ENCODE peak calls at places on chromosomes 12 and 14, in five cellular contexts. F is BE2C, M is A549, X is PC-3, U is cardiac muscle cell. P is an unnamed sample.

GRCh38 chr12:53290661-53291060 is 4.7 kb upstream of the PFDN5 start:
- DNase-seq in X (no peak), F (no peak), U (no peak), M (no peak), P (no peak)

GRCh38 chr12:89497005-89497404 is 27.6 kb downstream of the GALNT4 start:
- DNase-seq in M (no peak), U (peak; percentile 87), F (no peak), X (no peak), P (no peak)

GRCh38 chr12:11688831-11689230 is 39.4 kb downstream of the ETV6 start:
- DNase-seq in M (no peak), U (peak; percentile 49), X (no peak), F (no peak), P (no peak)

GRCh38 chr12:65501093-65501621 is 222.7 kb downstream of the MSRB3 start:
- DNase-seq in M (no peak), U (peak; percentile 48), X (no peak), F (no peak), P (no peak)

GRCh38 chr14:104938436-104938835 is 13.8 kb downstream of the PLD4 start:
- DNase-seq in U (no peak), X (no peak), M (no peak), F (no peak), P (no peak)

GRCh38 chr12:46946137-46946536 is 120.3 kb upstream of the SLC38A4 start:
- DNase-seq in X (peak; percentile 82), U (no peak), F (no peak), M (no peak), P (no peak)

GRCh38 chr12:10207136-10207535 is 5.5 kb upstream of the GABARAPL1 start:
- DNase-seq in M (no peak), X (no peak), F (no peak), U (peak; percentile 22), P (no peak)

GRCh38 chr14:61215222-61216010 is 65.7 kb downstream of the TMEM30B start:
- DNase-seq in M (no peak), F (no peak), X (no peak), U (peak; percentile 15), P (no peak)

GRCh38 chr12:47110011-47110541 is 30.3 kb upstream of the AMIGO2 start:
- DNase-seq in X (no peak), U (no peak), M (no peak), F (no peak), P (no peak)

GRCh38 chr12:68864604-68865003 is 56.6 kb downstream of the MDM2 start:
- DNase-seq in U (no peak), M (no peak), X (no peak), F (no peak), P (no peak)

GRCh38 chr12:121170581-121171260 is 38.0 kb downstream of the P2RX7 start:
- DNase-seq in F (no peak), M (no peak), U (no peak), X (peak; percentile 11), P (no peak)

GRCh38 chr12:55499810-55500252 is 7.7 kb downstream of the OR6C68 start:
- DNase-seq in F (no peak), X (no peak), M (no peak), U (no peak), P (no peak)

DNA sequence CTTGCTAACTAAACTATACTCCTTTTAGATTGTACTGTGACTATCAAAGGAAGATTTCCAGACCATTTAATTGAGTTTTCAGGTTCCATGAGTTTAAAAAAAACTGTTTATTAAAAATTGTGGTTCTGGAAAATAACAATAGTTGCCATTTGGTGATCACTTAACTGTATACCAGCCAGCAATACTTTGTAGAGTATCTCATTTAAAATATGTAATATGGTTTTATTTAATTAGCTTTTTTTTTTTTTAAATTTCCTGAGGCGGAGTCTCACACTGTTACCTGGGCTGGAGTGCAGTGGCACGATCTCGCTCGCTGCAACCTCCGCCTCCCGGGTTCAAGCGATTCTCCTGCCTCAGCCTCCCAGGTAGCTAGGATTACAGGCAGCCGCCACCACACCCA is 7.4 kb downstream of the MARK3 start:
- DNase-seq in M (no peak), F (no peak), X (no peak), U (no peak), P (no peak)
- H3K4me1 ChIP-seq in M (peaks cover 52% of the 10 kb centered on the region), F (no peaks in the 10 kb centered on the region), X (peaks cover 40% of the 10 kb centered on the region), U (peaks cover 39% of the 10 kb centered on the region), P (peaks cover 11% of the 10 kb centered on the region)

DNA sequence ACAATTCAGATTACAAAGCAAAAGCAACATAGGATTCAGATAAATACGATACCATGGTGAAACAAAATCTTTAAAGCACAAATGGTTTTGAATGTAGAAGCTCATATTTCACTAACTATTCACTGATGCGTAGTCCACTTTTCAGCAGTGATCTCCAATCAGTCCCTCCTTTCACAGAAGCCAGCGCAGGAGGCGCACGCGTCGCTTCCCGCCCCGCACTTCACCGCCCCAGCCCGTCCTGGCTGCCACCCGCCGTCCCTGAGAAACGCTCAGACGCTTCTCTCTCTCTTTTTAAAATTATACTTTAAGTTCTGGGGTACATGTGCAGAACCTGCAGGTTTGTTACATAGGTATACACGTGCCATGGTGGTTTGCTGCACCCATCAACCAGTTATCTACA is 19.8 kb upstream of the CHFR start:
- DNase-seq in X (no peak), M (no peak), F (no peak), U (no peak), P (no peak)
- H3K9me3 ChIP-seq in X (peaks cover 16% of the 10 kb centered on the region), M (peaks cover 84% of the 10 kb centered on the region), F (peaks cover 4% of the 10 kb centered on the region), U (no peaks in the 10 kb centered on the region), P (no peaks in the 10 kb centered on the region)

GRCh38 chr14:67513631-67514108 is 19.4 kb upstream of the PLEKHH1 start:
- DNase-seq in X (no peak), M (no peak), F (no peak), U (no peak), P (no peak)
- H3K4me3 ChIP-seq in X (no peak overlapping the region), M (no peak overlapping the region), F (no peak overlapping the region), U (no peak overlapping the region), P (no peak overlapping the region)

GRCh38 chr12:94266390-94266789 is 118.0 kb downstream of the PLXNC1 start:
- DNase-seq in X (no peak), M (no peak), F (no peak), U (no peak), P (no peak)
- H3K4me1 ChIP-seq in X (peaks cover 5% of the 10 kb centered on the region), M (peaks cover 8% of the 10 kb centered on the region), F (peaks cover 18% of the 10 kb centered on the region), U (no peaks in the 10 kb centered on the region), P (peaks cover 30% of the 10 kb centered on the region)

P was measured in HAP-1.